ENCODE peak calls at places on chromosomes 4 and X, in six cellular contexts. B is Caki2; M is activated CD8-positive, alpha-beta memory T cell treated with anti-CD3 and anti-CD28 coated beads for 48 hours; O is SJCRH30; S is CD8-positive, alpha-beta memory T cell; Y is HFFc6. U is an unnamed sample.

GRCh38 chr4:95508421-95508820 is 40.4 kb downstream of the UNC5C start:
- DNase-seq in S (no peak), Y (no peak), M (no peak), B (no peak), O (no peak), U (no peak)

GRCh38 chr4:68738036-68738435 is 67.6 kb upstream of the UGT2B15 start:
- DNase-seq in M (no peak), B (no peak), O (no peak), Y (no peak), S (no peak), U (no peak)

GRCh38 chr4:65670331-65671031 is at the start of gene EPHA5:
- DNase-seq in O (peak), Y (no peak), M (no peak), B (peak), S (no peak), U (peak)

GRCh38 chr4:3232001-3232400 is 17.0 kb upstream of the MSANTD1 start:
- DNase-seq in S (no peak), Y (no peak), B (no peak), M (no peak), O (no peak), U (no peak)

GRCh38 chr4:88661724-88662123 is 35.9 kb downstream of the NAP1L5 start:
- DNase-seq in S (no peak), Y (peak), M (no peak), B (no peak), O (no peak), U (peak)

GRCh38 chr4:89158884-89159503 is 47.7 kb downstream of the TIGD2 start:
- DNase-seq in B (peak), M (no peak), S (peak), Y (peak), O (no peak), U (no peak)

GRCh38 chr4:73947239-73947985 is 34.4 kb downstream of the PF4 start:
- DNase-seq in S (no peak), B (no peak), O (no peak), M (no peak), Y (no peak), U (no peak)

GRCh38 chr4:186781032-186781917 is 57.6 kb upstream of the FAT1 start:
- DNase-seq in S (no peak), Y (peak), M (no peak), O (peak), B (peak), U (no peak)

GRCh38 chr4:140826701-140827027 is 70.5 kb upstream of the TBC1D9 start:
- DNase-seq in Y (no peak), O (no peak), M (no peak), S (no peak), B (no peak), U (no peak)

GRCh38 chrX:10098235-10098819 is 58.4 kb upstream of the CLCN4 start:
- DNase-seq in O (no peak), Y (no peak), M (no peak), S (peak), B (no peak), U (no peak)

GRCh38 chr4:163679189-163679588 is 184.7 kb downstream of the TMA16 start:
- DNase-seq in Y (peak), S (no peak), B (peak), O (no peak), M (no peak), U (no peak)

U was measured in GM04504.